ENCODE peak calls at places on chromosome 1, in five cellular contexts. One of them, this sample, is unnamed.

GRCh38 chr1:25922064-25922632 is 15.9 kb upstream of the STMN1 start:
- DNase-seq in IMR-90: no peak
- DNase-seq in activated gamma-delta T cell treated with Interleukin-2 at 50 U/mL for 16 hours: no peak
- DNase-seq in activated T-cell treated with anti-CD3 and anti-CD28 coated beads, Interleukin-2, amount 50 U/mL, for 72 hours: no peak
- DNase-seq in neural progenitor cell: no peak
- DNase-seq in this sample: no peak

GRCh38 chr1:14685078-14685477 is 86.6 kb downstream of the KAZN start:
- DNase-seq in IMR-90: no peak
- DNase-seq in activated gamma-delta T cell treated with Interleukin-2 at 50 U/mL for 16 hours: no peak
- DNase-seq in activated T-cell treated with anti-CD3 and anti-CD28 coated beads, Interleukin-2, amount 50 U/mL, for 72 hours: no peak
- DNase-seq in neural progenitor cell: no peak
- DNase-seq in this sample: no peak

GRCh38 chr1:54825696-54826095 is 24.6 kb upstream of the TTC22 start:
- DNase-seq in IMR-90: no peak
- DNase-seq in activated gamma-delta T cell treated with Interleukin-2 at 50 U/mL for 16 hours: no peak
- DNase-seq in activated T-cell treated with anti-CD3 and anti-CD28 coated beads, Interleukin-2, amount 50 U/mL, for 72 hours: no peak
- DNase-seq in neural progenitor cell: no peak
- DNase-seq in this sample: no peak

GRCh38 chr1:17021896-17022295 is 10.2 kb upstream of the ATP13A2 start:
- DNase-seq in IMR-90: no peak
- DNase-seq in activated gamma-delta T cell treated with Interleukin-2 at 50 U/mL for 16 hours: no peak
- DNase-seq in activated T-cell treated with anti-CD3 and anti-CD28 coated beads, Interleukin-2, amount 50 U/mL, for 72 hours: no peak
- DNase-seq in neural progenitor cell: no peak
- DNase-seq in this sample: peak

GRCh38 chr1:238141295-238141694 is 250.6 kb upstream of the ZP4 start:
- DNase-seq in IMR-90: no peak
- DNase-seq in activated gamma-delta T cell treated with Interleukin-2 at 50 U/mL for 16 hours: no peak
- DNase-seq in activated T-cell treated with anti-CD3 and anti-CD28 coated beads, Interleukin-2, amount 50 U/mL, for 72 hours: no peak
- DNase-seq in neural progenitor cell: no peak
- DNase-seq in this sample: no peak

GRCh38 chr1:167011560-167012191 is 22.6 kb downstream of the MAEL start:
- DNase-seq in IMR-90: no peak
- DNase-seq in activated gamma-delta T cell treated with Interleukin-2 at 50 U/mL for 16 hours: no peak
- DNase-seq in activated T-cell treated with anti-CD3 and anti-CD28 coated beads, Interleukin-2, amount 50 U/mL, for 72 hours: no peak
- DNase-seq in neural progenitor cell: no peak
- DNase-seq in this sample: no peak

GRCh38 chr1:181556606-181557005 is 73.3 kb downstream of the CACNA1E start:
- DNase-seq in IMR-90: no peak
- DNase-seq in activated gamma-delta T cell treated with Interleukin-2 at 50 U/mL for 16 hours: no peak
- DNase-seq in activated T-cell treated with anti-CD3 and anti-CD28 coated beads, Interleukin-2, amount 50 U/mL, for 72 hours: no peak
- DNase-seq in neural progenitor cell: no peak
- DNase-seq in this sample: no peak

GRCh38 chr1:111747282-111747734 is 8.1 kb upstream of the INKA2 start:
- DNase-seq in IMR-90: peak
- DNase-seq in activated gamma-delta T cell treated with Interleukin-2 at 50 U/mL for 16 hours: peak
- DNase-seq in activated T-cell treated with anti-CD3 and anti-CD28 coated beads, Interleukin-2, amount 50 U/mL, for 72 hours: peak
- DNase-seq in neural progenitor cell: peak
- DNase-seq in this sample: no peak

GRCh38 chr1:36571106-36571505 is 88.4 kb upstream of the CSF3R start:
- DNase-seq in IMR-90: no peak
- DNase-seq in activated gamma-delta T cell treated with Interleukin-2 at 50 U/mL for 16 hours: no peak
- DNase-seq in activated T-cell treated with anti-CD3 and anti-CD28 coated beads, Interleukin-2, amount 50 U/mL, for 72 hours: no peak
- DNase-seq in neural progenitor cell: no peak
- DNase-seq in this sample: no peak

GRCh38 chr1:151881479-151881878 is 27.8 kb downstream of the THEM4 start:
- DNase-seq in IMR-90: no peak
- DNase-seq in activated gamma-delta T cell treated with Interleukin-2 at 50 U/mL for 16 hours: no peak
- DNase-seq in activated T-cell treated with anti-CD3 and anti-CD28 coated beads, Interleukin-2, amount 50 U/mL, for 72 hours: no peak
- DNase-seq in neural progenitor cell: no peak
- DNase-seq in this sample: no peak

GRCh38 chr1:205013683-205014367 is 29.2 kb upstream of the CNTN2 start:
- DNase-seq in IMR-90: no peak
- DNase-seq in activated gamma-delta T cell treated with Interleukin-2 at 50 U/mL for 16 hours: no peak
- DNase-seq in activated T-cell treated with anti-CD3 and anti-CD28 coated beads, Interleukin-2, amount 50 U/mL, for 72 hours: no peak
- DNase-seq in neural progenitor cell: peak
- DNase-seq in this sample: no peak

GRCh38 chr1:47963093-47963492 is 34.1 kb downstream of the TRABD2B start:
- DNase-seq in IMR-90: no peak
- DNase-seq in activated gamma-delta T cell treated with Interleukin-2 at 50 U/mL for 16 hours: no peak
- DNase-seq in activated T-cell treated with anti-CD3 and anti-CD28 coated beads, Interleukin-2, amount 50 U/mL, for 72 hours: no peak
- DNase-seq in neural progenitor cell: no peak
- DNase-seq in this sample: no peak

GRCh38 chr1:190579517-190580193 is 102.0 kb upstream of the BRINP3 start:
- DNase-seq in IMR-90: no peak
- DNase-seq in activated gamma-delta T cell treated with Interleukin-2 at 50 U/mL for 16 hours: no peak
- DNase-seq in activated T-cell treated with anti-CD3 and anti-CD28 coated beads, Interleukin-2, amount 50 U/mL, for 72 hours: no peak
- DNase-seq in neural progenitor cell: no peak
- DNase-seq in this sample: no peak

GRCh38 chr1:43239484-43239883 is 30.3 kb upstream of the TMEM125 start:
- DNase-seq in IMR-90: no peak
- DNase-seq in activated gamma-delta T cell treated with Interleukin-2 at 50 U/mL for 16 hours: no peak
- DNase-seq in activated T-cell treated with anti-CD3 and anti-CD28 coated beads, Interleukin-2, amount 50 U/mL, for 72 hours: no peak
- DNase-seq in neural progenitor cell: no peak
- DNase-seq in this sample: no peak

GRCh38 chr1:109388208-109388711 is 9.5 kb downstream of the SORT1 start:
- DNase-seq in IMR-90: no peak
- DNase-seq in activated gamma-delta T cell treated with Interleukin-2 at 50 U/mL for 16 hours: no peak
- DNase-seq in activated T-cell treated with anti-CD3 and anti-CD28 coated beads, Interleukin-2, amount 50 U/mL, for 72 hours: no peak
- DNase-seq in neural progenitor cell: no peak
- DNase-seq in this sample: no peak

GRCh38 chr1:104235141-104235540 is 485.4 kb downstream of the AMY1C start:
- DNase-seq in IMR-90: no peak
- DNase-seq in activated gamma-delta T cell treated with Interleukin-2 at 50 U/mL for 16 hours: no peak
- DNase-seq in activated T-cell treated with anti-CD3 and anti-CD28 coated beads, Interleukin-2, amount 50 U/mL, for 72 hours: no peak
- DNase-seq in neural progenitor cell: no peak
- DNase-seq in this sample: no peak

GRCh38 chr1:206495493-206496046 is 11.8 kb upstream of the RASSF5 start:
- DNase-seq in IMR-90: no peak
- DNase-seq in activated gamma-delta T cell treated with Interleukin-2 at 50 U/mL for 16 hours: no peak
- DNase-seq in activated T-cell treated with anti-CD3 and anti-CD28 coated beads, Interleukin-2, amount 50 U/mL, for 72 hours: no peak
- DNase-seq in neural progenitor cell: no peak
- DNase-seq in this sample: no peak

GRCh38 chr1:5745776-5746610 is 246.2 kb downstream of the NPHP4 start:
- DNase-seq in IMR-90: peak
- DNase-seq in activated gamma-delta T cell treated with Interleukin-2 at 50 U/mL for 16 hours: peak
- DNase-seq in activated T-cell treated with anti-CD3 and anti-CD28 coated beads, Interleukin-2, amount 50 U/mL, for 72 hours: peak
- DNase-seq in neural progenitor cell: peak
- DNase-seq in this sample: peak

GRCh38 chr1:232767381-232768074 is 37.7 kb upstream of the MAP10 start:
- DNase-seq in IMR-90: peak
- DNase-seq in activated gamma-delta T cell treated with Interleukin-2 at 50 U/mL for 16 hours: no peak
- DNase-seq in activated T-cell treated with anti-CD3 and anti-CD28 coated beads, Interleukin-2, amount 50 U/mL, for 72 hours: no peak
- DNase-seq in neural progenitor cell: no peak
- DNase-seq in this sample: no peak

GRCh38 chr1:3247521-3248031 is 178.6 kb downstream of the PRDM16 start:
- DNase-seq in IMR-90: no peak
- DNase-seq in activated gamma-delta T cell treated with Interleukin-2 at 50 U/mL for 16 hours: no peak
- DNase-seq in activated T-cell treated with anti-CD3 and anti-CD28 coated beads, Interleukin-2, amount 50 U/mL, for 72 hours: no peak
- DNase-seq in neural progenitor cell: peak
- DNase-seq in this sample: no peak

GRCh38 chr1:85153149-85153891 is 47.5 kb downstream of the SYDE2 start:
- DNase-seq in IMR-90: no peak
- DNase-seq in activated gamma-delta T cell treated with Interleukin-2 at 50 U/mL for 16 hours: no peak
- DNase-seq in activated T-cell treated with anti-CD3 and anti-CD28 coated beads, Interleukin-2, amount 50 U/mL, for 72 hours: no peak
- DNase-seq in neural progenitor cell: no peak
- DNase-seq in this sample: no peak

GRCh38 chr1:4127595-4128140 is 227.6 kb upstream of the C1orf174 start:
- DNase-seq in IMR-90: no peak
- DNase-seq in activated gamma-delta T cell treated with Interleukin-2 at 50 U/mL for 16 hours: no peak
- DNase-seq in activated T-cell treated with anti-CD3 and anti-CD28 coated beads, Interleukin-2, amount 50 U/mL, for 72 hours: no peak
- DNase-seq in neural progenitor cell: no peak
- DNase-seq in this sample: no peak

GRCh38 chr1:95723346-95723745 is 489.3 kb downstream of the RWDD3 start:
- DNase-seq in IMR-90: no peak
- DNase-seq in activated gamma-delta T cell treated with Interleukin-2 at 50 U/mL for 16 hours: no peak
- DNase-seq in activated T-cell treated with anti-CD3 and anti-CD28 coated beads, Interleukin-2, amount 50 U/mL, for 72 hours: no peak
- DNase-seq in neural progenitor cell: no peak
- DNase-seq in this sample: no peak

GRCh38 chr1:169726851-169727250 is 7.0 kb downstream of the SELE start:
- DNase-seq in IMR-90: no peak
- DNase-seq in activated gamma-delta T cell treated with Interleukin-2 at 50 U/mL for 16 hours: no peak
- DNase-seq in activated T-cell treated with anti-CD3 and anti-CD28 coated beads, Interleukin-2, amount 50 U/mL, for 72 hours: no peak
- DNase-seq in neural progenitor cell: no peak
- DNase-seq in this sample: no peak

GRCh38 chr1:222288056-222288455 is 259.8 kb downstream of the HHIPL2 start:
- DNase-seq in IMR-90: peak
- DNase-seq in activated gamma-delta T cell treated with Interleukin-2 at 50 U/mL for 16 hours: no peak
- DNase-seq in activated T-cell treated with anti-CD3 and anti-CD28 coated beads, Interleukin-2, amount 50 U/mL, for 72 hours: no peak
- DNase-seq in neural progenitor cell: no peak
- DNase-seq in this sample: no peak